ENCODE peak calls at places on chromosomes 11 and 22, in eight cellular contexts. T is tibial artery; A is CD8-positive, alpha-beta T cell; X is HCT116; E is mesothelial cell of epicardium; I is cardiac fibroblast; L is BJ; G is stomach. F is an unnamed sample.

GRCh38 chr22:46027219-46028068 is 50.5 kb upstream of the WNT7B start:
- DNase-seq in T (peak), A (no peak), X (no peak), E (no peak), I (no peak), L (no peak), G (peak), F (peak)

GRCh38 chr22:19477321-19478085 is 1.5 kb downstream of the UFD1 start:
- DNase-seq in T (no peak), A (no peak), X (no peak), E (no peak), I (peak), L (no peak), G (no peak), F (no peak)

GRCh38 chr11:118373263-118373662 is 13.9 kb downstream of the UBE4A start:
- DNase-seq in T (no peak), A (no peak), X (no peak), E (no peak), I (no peak), L (no peak), G (no peak), F (no peak)

GRCh38 chr11:105884436-105884835 is 137.6 kb downstream of the MSANTD4 start:
- DNase-seq in T (no peak), A (no peak), X (no peak), E (no peak), I (no peak), L (no peak), G (no peak), F (no peak)

GRCh38 chr11:8262552-8263108 is 1.0 kb downstream of the LMO1 start:
- DNase-seq in T (peak), A (no peak), X (no peak), E (peak), I (peak), L (no peak), G (peak), F (no peak)

GRCh38 chr11:103842191-103842590 is 194.2 kb upstream of the DDI1 start:
- DNase-seq in T (no peak), A (no peak), X (no peak), E (no peak), I (no peak), L (no peak), G (no peak), F (no peak)

GRCh38 chr22:24683671-24684070 is 80.7 kb downstream of the GGT1 start:
- DNase-seq in T (no peak), A (no peak), X (no peak), E (no peak), I (peak), L (peak), G (no peak), F (no peak)

GRCh38 chr11:97615541-97615940 is 1225.7 kb downstream of the JRKL start:
- DNase-seq in T (no peak), A (no peak), X (no peak), E (no peak), I (peak), L (no peak), G (no peak), F (no peak)

GRCh38 chr11:128595221-128595620 is 7.9 kb upstream of the ETS1 start:
- DNase-seq in T (no peak), A (no peak), X (no peak), E (no peak), I (no peak), L (no peak), G (no peak), F (no peak)

GRCh38 chr22:46626911-46627805 is 7.0 kb downstream of the GRAMD4 start:
- DNase-seq in T (peak), A (no peak), X (no peak), E (no peak), I (no peak), L (no peak), G (no peak), F (no peak)

GRCh38 chr11:9214765-9215164 is 50.4 kb downstream of the DENND5A start:
- DNase-seq in T (no peak), A (no peak), X (peak), E (no peak), I (peak), L (no peak), G (no peak), F (no peak)

GRCh38 chr11:95084509-95084908 is 5.1 kb upstream of the ENDOD1 start:
- DNase-seq in T (no peak), A (no peak), X (no peak), E (no peak), I (peak), L (no peak), G (no peak), F (no peak)

GRCh38 chr22:23396362-23397007 is 183.6 kb downstream of the IGLL1 start:
- DNase-seq in T (no peak), A (no peak), X (no peak), E (no peak), I (no peak), L (no peak), G (no peak), F (no peak)

GRCh38 chr11:121829159-121829643 is 286.8 kb downstream of the BLID start:
- DNase-seq in T (peak), A (no peak), X (peak), E (no peak), I (peak), L (peak), G (no peak), F (no peak)

GRCh38 chr11:126334665-126335462 is 20.6 kb upstream of the ST3GAL4 start:
- DNase-seq in T (no peak), A (no peak), X (no peak), E (no peak), I (peak), L (no peak), G (no peak), F (no peak)

GRCh38 chr11:124669193-124669592 is 4.3 kb downstream of the SIAE start:
- DNase-seq in T (no peak), A (peak), X (peak), E (no peak), I (peak), L (no peak), G (peak), F (no peak)

GRCh38 chr22:19271856-19272535 is 19.5 kb downstream of the CLTCL1 start:
- DNase-seq in T (no peak), A (no peak), X (no peak), E (no peak), I (peak), L (no peak), G (no peak), F (no peak)

GRCh38 chr11:10379022-10379421 is 74.1 kb downstream of the ADM start:
- DNase-seq in T (no peak), A (no peak), X (no peak), E (no peak), I (peak), L (no peak), G (no peak), F (no peak)

GRCh38 chr22:38469306-38469781 is 1.4 kb downstream of the KDELR3 start:
- DNase-seq in T (peak), A (no peak), X (no peak), E (no peak), I (no peak), L (no peak), G (no peak), F (no peak)

GRCh38 chr22:20079745-20080444 is at the start of gene DGCR8:
- DNase-seq in T (peak), A (peak), X (peak), E (peak), I (peak), L (peak), G (peak), F (peak)

GRCh38 chr11:94934362-94934761 is 39.0 kb downstream of the CWC15 start:
- DNase-seq in T (no peak), A (no peak), X (no peak), E (no peak), I (peak), L (no peak), G (no peak), F (no peak)

GRCh38 chr22:30414525-30415047 is 11.0 kb upstream of the MTFP1 start:
- DNase-seq in T (no peak), A (no peak), X (no peak), E (no peak), I (peak), L (no peak), G (no peak), F (no peak)

GRCh38 chr22:50315289-50316113 is 8.1 kb upstream of the PLXNB2 start:
- DNase-seq in T (no peak), A (no peak), X (no peak), E (no peak), I (no peak), L (no peak), G (no peak), F (no peak)

DNA sequence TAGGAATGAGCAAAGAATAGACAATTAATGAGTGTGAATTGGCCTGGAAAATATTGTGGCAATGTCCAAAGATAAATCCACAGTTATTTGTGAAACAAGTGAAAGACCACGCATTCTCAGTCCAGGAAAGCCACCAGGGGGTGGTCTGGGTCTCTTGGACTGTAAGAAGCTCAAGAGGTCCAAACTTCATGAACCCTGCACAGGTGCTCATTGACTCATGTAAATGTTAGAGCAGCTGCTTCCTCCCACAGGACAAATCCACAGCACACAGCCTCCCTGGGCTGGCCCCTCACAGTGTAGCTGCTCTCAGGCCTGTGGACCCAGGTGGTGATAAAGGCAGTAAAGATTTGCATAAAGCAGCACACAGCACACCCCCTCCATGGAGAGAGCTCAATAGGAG is 114.0 kb downstream of the ZNF280B start:
- DNase-seq in T (no peak), A (no peak), X (no peak), E (no peak), I (no peak), L (no peak), G (no peak), F (no peak)
- TF ChIP-seq CTCF in T (no peak), A (no peak), X (no peak), E (no peak), I (no peak), L (no peak), G (no peak), F (no peak)

DNA sequence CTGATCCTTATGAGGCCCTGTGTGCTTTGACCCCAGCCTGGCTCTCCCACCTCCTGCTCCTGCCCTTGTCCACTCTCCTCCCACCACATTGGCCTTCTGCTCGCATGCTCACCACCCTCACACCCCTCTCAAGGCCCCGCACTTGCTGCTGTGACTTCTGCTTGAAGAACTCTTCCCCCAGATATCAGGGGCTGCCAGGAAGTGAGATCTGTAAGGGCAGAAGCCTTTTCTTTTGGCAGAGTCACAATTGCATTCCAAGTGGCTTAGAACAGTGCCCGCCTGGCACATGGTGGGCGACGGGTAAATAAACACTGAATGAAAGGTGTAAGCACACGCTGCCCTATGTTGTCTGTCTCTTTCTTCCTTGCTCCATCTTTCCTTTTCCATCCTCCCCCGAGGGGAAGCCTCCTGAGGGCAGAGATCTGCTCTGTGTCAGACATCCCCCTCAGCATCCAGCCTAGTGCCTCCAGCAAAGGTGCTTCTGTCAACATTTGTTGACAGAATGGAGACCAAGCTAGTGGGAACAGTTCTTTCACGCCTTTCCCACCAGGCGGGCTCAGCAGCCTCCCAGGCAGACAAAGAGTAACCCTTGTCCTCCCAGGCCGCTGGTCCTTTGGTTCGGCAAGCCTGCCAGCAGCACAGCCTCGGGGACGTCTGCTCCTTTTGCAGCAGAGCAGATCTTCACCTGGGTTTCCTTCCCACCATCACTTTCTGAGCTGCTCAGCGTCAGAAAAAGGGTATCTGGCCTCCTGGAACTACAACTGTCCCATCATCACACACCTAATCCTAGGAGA is 10.0 kb upstream of the PEX26 start:
- DNase-seq in T (peak), A (no peak), X (no peak), E (no peak), I (no peak), L (no peak), G (no peak), F (no peak)
- TF ChIP-seq CTCF in T (no peak), A (no peak), X (no peak), E (no peak), I (no peak), L (no peak), G (no peak), F (no peak)

GRCh38 chr11:76491644-76492043 is 46.8 kb downstream of the EMSY start:
- DNase-seq in T (no peak), A (no peak), X (no peak), E (no peak), I (no peak), L (no peak), G (no peak), F (no peak)
- TF ChIP-seq CTCF in T (no peak), A (no peak), X (no peak), E (no peak), I (no peak), L (no peak), G (no peak), F (no peak)

GRCh38 chr11:44427432-44427831 is 117.5 kb upstream of the ALX4 start:
- DNase-seq in T (no peak), A (no peak), X (no peak), E (no peak), I (no peak), L (no peak), G (no peak), F (no peak)
- TF ChIP-seq CTCF in T (no peak), A (no peak), X (peak), E (no peak), I (no peak), L (peak), G (no peak), F (no peak)